ENCODE peak calls at places on chromosomes 1 and 21, in six cellular contexts. One of them, this sample, is unnamed.
A peak's percentile ranks its signal among the peaks of the same experiment; 100 is the strongest.

GRCh38 chr1:240946926-240947325 is 335.0 kb upstream of the GREM2 start:
- DNase-seq in heart left ventricle: no peak
- DNase-seq in CD8-positive, alpha-beta memory T cell: no peak
- DNase-seq in lower lobe of right lung: no peak
- DNase-seq in mucosa of descending colon: peak; percentile 86
- DNase-seq in colonic mucosa: peak; percentile 61
- DNase-seq in this sample: no peak

GRCh38 chr21:38567577-38568360 is 69.5 kb upstream of the ERG start:
- DNase-seq in heart left ventricle: no peak
- DNase-seq in CD8-positive, alpha-beta memory T cell: no peak
- DNase-seq in lower lobe of right lung: no peak
- DNase-seq in mucosa of descending colon: no peak
- DNase-seq in colonic mucosa: no peak
- DNase-seq in this sample: no peak

GRCh38 chr1:3907031-3907534 is 7.0 kb upstream of the C1orf174 start:
- DNase-seq in heart left ventricle: peak; percentile 58
- DNase-seq in CD8-positive, alpha-beta memory T cell: no peak
- DNase-seq in lower lobe of right lung: peak; percentile 44
- DNase-seq in mucosa of descending colon: no peak
- DNase-seq in colonic mucosa: peak; percentile 39
- DNase-seq in this sample: no peak

GRCh38 chr1:93576346-93576745 is 105.3 kb downstream of the BCAR3 start:
- DNase-seq in heart left ventricle: no peak
- DNase-seq in CD8-positive, alpha-beta memory T cell: no peak
- DNase-seq in lower lobe of right lung: no peak
- DNase-seq in mucosa of descending colon: no peak
- DNase-seq in colonic mucosa: no peak
- DNase-seq in this sample: no peak

GRCh38 chr1:86997538-86997937 is 83.1 kb downstream of the HS2ST1 start:
- DNase-seq in heart left ventricle: no peak
- DNase-seq in CD8-positive, alpha-beta memory T cell: no peak
- DNase-seq in lower lobe of right lung: no peak
- DNase-seq in mucosa of descending colon: no peak
- DNase-seq in colonic mucosa: no peak
- DNase-seq in this sample: no peak

GRCh38 chr1:112694363-112694929 is 12.5 kb downstream of the RHOC start:
- DNase-seq in heart left ventricle: no peak
- DNase-seq in CD8-positive, alpha-beta memory T cell: no peak
- DNase-seq in lower lobe of right lung: no peak
- DNase-seq in mucosa of descending colon: no peak
- DNase-seq in colonic mucosa: no peak
- DNase-seq in this sample: no peak

GRCh38 chr1:88683516-88683847 is 591 bp upstream of the PKN2 start:
- DNase-seq in heart left ventricle: peak; percentile 71
- DNase-seq in CD8-positive, alpha-beta memory T cell: peak; percentile 26
- DNase-seq in lower lobe of right lung: peak; percentile 67
- DNase-seq in mucosa of descending colon: peak; percentile 69
- DNase-seq in colonic mucosa: peak; percentile 65
- DNase-seq in this sample: peak; percentile 63

GRCh38 chr1:176696109-176696508 is 233.1 kb downstream of the PAPPA2 start:
- DNase-seq in heart left ventricle: no peak
- DNase-seq in CD8-positive, alpha-beta memory T cell: no peak
- DNase-seq in lower lobe of right lung: peak; percentile 48
- DNase-seq in mucosa of descending colon: no peak
- DNase-seq in colonic mucosa: no peak
- DNase-seq in this sample: peak; percentile 95

GRCh38 chr1:93864175-93864574 is 14.8 kb downstream of the DNTTIP2 start:
- DNase-seq in heart left ventricle: no peak
- DNase-seq in CD8-positive, alpha-beta memory T cell: no peak
- DNase-seq in lower lobe of right lung: no peak
- DNase-seq in mucosa of descending colon: no peak
- DNase-seq in colonic mucosa: no peak
- DNase-seq in this sample: no peak

GRCh38 chr1:109784551-109785252 is 21.0 kb upstream of the EPS8L3 start:
- DNase-seq in heart left ventricle: no peak
- DNase-seq in CD8-positive, alpha-beta memory T cell: no peak
- DNase-seq in lower lobe of right lung: peak; percentile 44
- DNase-seq in mucosa of descending colon: no peak
- DNase-seq in colonic mucosa: no peak
- DNase-seq in this sample: no peak

GRCh38 chr21:42411891-42412635 is 8.4 kb downstream of the UBASH3A start:
- DNase-seq in heart left ventricle: no peak
- DNase-seq in CD8-positive, alpha-beta memory T cell: no peak
- DNase-seq in lower lobe of right lung: no peak
- DNase-seq in mucosa of descending colon: no peak
- DNase-seq in colonic mucosa: no peak
- DNase-seq in this sample: peak; percentile 34

GRCh38 chr1:244757091-244757939 is 78.1 kb upstream of the COX20 start:
- DNase-seq in heart left ventricle: no peak
- DNase-seq in CD8-positive, alpha-beta memory T cell: no peak
- DNase-seq in lower lobe of right lung: no peak
- DNase-seq in mucosa of descending colon: no peak
- DNase-seq in colonic mucosa: no peak
- DNase-seq in this sample: no peak

GRCh38 chr1:66239834-66240233 is 294.1 kb upstream of the SGIP1 start:
- DNase-seq in heart left ventricle: no peak
- DNase-seq in CD8-positive, alpha-beta memory T cell: no peak
- DNase-seq in lower lobe of right lung: no peak
- DNase-seq in mucosa of descending colon: no peak
- DNase-seq in colonic mucosa: no peak
- DNase-seq in this sample: no peak

GRCh38 chr1:157363660-157364140 is 188.6 kb downstream of the FCRL5 start:
- DNase-seq in heart left ventricle: no peak
- DNase-seq in CD8-positive, alpha-beta memory T cell: no peak
- DNase-seq in lower lobe of right lung: no peak
- DNase-seq in mucosa of descending colon: peak; percentile 54
- DNase-seq in colonic mucosa: peak; percentile 48
- DNase-seq in this sample: peak; percentile 4

GRCh38 chr1:187938092-187938491 is 1109.3 kb downstream of the PLA2G4A start:
- DNase-seq in heart left ventricle: no peak
- DNase-seq in CD8-positive, alpha-beta memory T cell: no peak
- DNase-seq in lower lobe of right lung: no peak
- DNase-seq in mucosa of descending colon: no peak
- DNase-seq in colonic mucosa: no peak
- DNase-seq in this sample: no peak

GRCh38 chr1:185483647-185484450 is 166.8 kb upstream of the IVNS1ABP start:
- DNase-seq in heart left ventricle: no peak
- DNase-seq in CD8-positive, alpha-beta memory T cell: no peak
- DNase-seq in lower lobe of right lung: no peak
- DNase-seq in mucosa of descending colon: no peak
- DNase-seq in colonic mucosa: no peak
- DNase-seq in this sample: peak; percentile 6

GRCh38 chr1:93200086-93200620 is 19.6 kb downstream of the CCDC18 start:
- DNase-seq in heart left ventricle: no peak
- DNase-seq in CD8-positive, alpha-beta memory T cell: no peak
- DNase-seq in lower lobe of right lung: no peak
- DNase-seq in mucosa of descending colon: no peak
- DNase-seq in colonic mucosa: no peak
- DNase-seq in this sample: no peak

GRCh38 chr1:62735491-62736171 is 47.4 kb upstream of the DOCK7 start:
- DNase-seq in heart left ventricle: no peak
- DNase-seq in CD8-positive, alpha-beta memory T cell: no peak
- DNase-seq in lower lobe of right lung: no peak
- DNase-seq in mucosa of descending colon: no peak
- DNase-seq in colonic mucosa: no peak
- DNase-seq in this sample: no peak

GRCh38 chr1:80675469-80675868 is 1125.3 kb upstream of the ADGRL2 start:
- DNase-seq in heart left ventricle: no peak
- DNase-seq in CD8-positive, alpha-beta memory T cell: no peak
- DNase-seq in lower lobe of right lung: no peak
- DNase-seq in mucosa of descending colon: no peak
- DNase-seq in colonic mucosa: no peak
- DNase-seq in this sample: no peak

GRCh38 chr1:114728553-114728952 is 12.0 kb upstream of the NRAS start:
- DNase-seq in heart left ventricle: no peak
- DNase-seq in CD8-positive, alpha-beta memory T cell: no peak
- DNase-seq in lower lobe of right lung: no peak
- DNase-seq in mucosa of descending colon: no peak
- DNase-seq in colonic mucosa: no peak
- DNase-seq in this sample: no peak

GRCh38 chr1:102365074-102365473 is 368.3 kb upstream of the OLFM3 start:
- DNase-seq in heart left ventricle: no peak
- DNase-seq in CD8-positive, alpha-beta memory T cell: no peak
- DNase-seq in lower lobe of right lung: no peak
- DNase-seq in mucosa of descending colon: no peak
- DNase-seq in colonic mucosa: no peak
- DNase-seq in this sample: no peak

DNA sequence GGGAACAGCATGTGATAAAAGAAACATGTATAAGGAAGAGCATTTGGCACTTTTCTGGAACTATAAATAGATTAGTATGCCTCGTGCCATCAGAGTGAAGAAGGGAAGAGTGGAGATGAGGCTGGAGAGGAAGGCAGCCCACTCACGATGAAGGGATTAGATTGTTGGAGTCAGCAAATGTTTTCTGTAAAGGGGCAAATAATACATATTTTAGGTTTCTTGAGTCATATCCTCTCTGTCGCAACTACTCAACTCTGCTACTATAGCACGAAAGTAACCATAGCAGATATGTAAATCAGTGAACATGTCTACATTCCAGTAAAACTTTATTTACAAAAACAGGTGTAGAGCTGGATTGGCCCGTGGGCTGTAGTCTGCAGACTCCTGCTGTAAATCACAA is 147.8 kb downstream of the TENT5C start:
- DNase-seq in heart left ventricle: no peak
- DNase-seq in CD8-positive, alpha-beta memory T cell: no peak
- DNase-seq in lower lobe of right lung: no peak
- DNase-seq in mucosa of descending colon: no peak
- DNase-seq in colonic mucosa: no peak
- DNase-seq in this sample: no peak
- H3K4me3 ChIP-seq in heart left ventricle: no peak overlapping the region
- H3K4me3 ChIP-seq in CD8-positive, alpha-beta memory T cell: no peak overlapping the region
- H3K4me3 ChIP-seq in lower lobe of right lung: no peak overlapping the region
- H3K4me3 ChIP-seq in mucosa of descending colon: no peak overlapping the region
- H3K4me3 ChIP-seq in colonic mucosa: no peak overlapping the region
- H3K4me3 ChIP-seq in this sample: no peak overlapping the region

GRCh38 chr1:7174980-7175379 is 389.7 kb downstream of the CAMTA1 start:
- DNase-seq in heart left ventricle: no peak
- DNase-seq in CD8-positive, alpha-beta memory T cell: no peak
- DNase-seq in lower lobe of right lung: no peak
- DNase-seq in mucosa of descending colon: no peak
- DNase-seq in colonic mucosa: no peak
- DNase-seq in this sample: no peak

GRCh38 chr1:7177021-7177420 is 391.8 kb downstream of the CAMTA1 start:
- DNase-seq in heart left ventricle: no peak
- DNase-seq in CD8-positive, alpha-beta memory T cell: no peak
- DNase-seq in lower lobe of right lung: no peak
- DNase-seq in mucosa of descending colon: no peak
- DNase-seq in colonic mucosa: no peak
- DNase-seq in this sample: no peak

GRCh38 chr1:7178741-7179140 is 393.5 kb downstream of the CAMTA1 start:
- DNase-seq in heart left ventricle: no peak
- DNase-seq in CD8-positive, alpha-beta memory T cell: no peak
- DNase-seq in lower lobe of right lung: no peak
- DNase-seq in mucosa of descending colon: no peak
- DNase-seq in colonic mucosa: no peak
- DNase-seq in this sample: no peak

GRCh38 chr1:7175507-7175906 is 390.3 kb downstream of the CAMTA1 start:
- DNase-seq in heart left ventricle: no peak
- DNase-seq in CD8-positive, alpha-beta memory T cell: no peak
- DNase-seq in lower lobe of right lung: no peak
- DNase-seq in mucosa of descending colon: no peak
- DNase-seq in colonic mucosa: no peak
- DNase-seq in this sample: no peak

DNA sequence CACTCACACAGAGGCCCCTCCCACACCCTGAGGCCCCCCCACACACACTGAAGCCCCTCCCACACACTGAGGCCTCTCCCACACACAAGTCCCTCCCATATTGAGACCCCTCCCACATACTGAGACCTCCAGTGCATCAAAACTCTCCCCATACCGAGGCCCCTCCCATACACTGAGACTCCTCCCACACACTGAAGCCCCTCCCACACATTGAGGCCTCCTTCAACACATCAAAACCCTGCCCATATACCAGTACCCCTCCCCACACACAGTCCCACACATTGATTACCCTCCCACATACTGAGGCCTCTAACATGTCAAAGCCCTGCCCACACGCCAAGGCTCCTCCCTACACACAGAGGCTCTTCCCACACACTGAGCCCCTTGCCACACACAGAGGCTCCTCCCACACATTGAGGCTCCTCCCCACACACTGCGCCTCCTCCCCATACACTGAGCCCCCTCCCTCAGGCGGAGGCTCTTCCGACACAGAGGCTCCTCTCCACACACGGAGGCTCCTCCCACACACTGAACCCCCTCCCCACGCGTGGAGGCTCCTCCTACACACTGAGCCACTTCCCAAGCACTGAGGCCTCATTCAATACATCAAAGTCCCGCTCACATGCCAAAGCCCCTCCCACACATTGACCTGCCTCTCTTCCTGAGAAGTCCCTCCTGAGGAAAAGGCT is 392.3 kb downstream of the CAMTA1 start:
- DNase-seq in heart left ventricle: no peak
- DNase-seq in CD8-positive, alpha-beta memory T cell: no peak
- DNase-seq in lower lobe of right lung: no peak
- DNase-seq in mucosa of descending colon: no peak
- DNase-seq in colonic mucosa: no peak
- DNase-seq in this sample: no peak
- H3K4me3 ChIP-seq in heart left ventricle: no peak overlapping the region
- H3K4me3 ChIP-seq in CD8-positive, alpha-beta memory T cell: no peak overlapping the region
- H3K4me3 ChIP-seq in lower lobe of right lung: no peak overlapping the region
- H3K4me3 ChIP-seq in mucosa of descending colon: no peak overlapping the region
- H3K4me3 ChIP-seq in colonic mucosa: no peak overlapping the region
- H3K4me3 ChIP-seq in this sample: no peak overlapping the region

GRCh38 chr1:206909167-206909882 is 12.1 kb downstream of the IL24 start:
- DNase-seq in heart left ventricle: peak; percentile 69
- DNase-seq in CD8-positive, alpha-beta memory T cell: no peak
- DNase-seq in lower lobe of right lung: peak; percentile 91
- DNase-seq in mucosa of descending colon: peak; percentile 79
- DNase-seq in colonic mucosa: peak; percentile 84
- DNase-seq in this sample: peak; percentile 99
- H3K4me3 ChIP-seq in heart left ventricle: peak overlapping the region; percentile 36
- H3K4me3 ChIP-seq in CD8-positive, alpha-beta memory T cell: peak overlapping the region; percentile 39
- H3K4me3 ChIP-seq in lower lobe of right lung: peak overlapping the region; percentile 55
- H3K4me3 ChIP-seq in mucosa of descending colon: no peak overlapping the region
- H3K4me3 ChIP-seq in colonic mucosa: peak overlapping the region; percentile 41
- H3K4me3 ChIP-seq in this sample: no peak overlapping the region

DNA sequence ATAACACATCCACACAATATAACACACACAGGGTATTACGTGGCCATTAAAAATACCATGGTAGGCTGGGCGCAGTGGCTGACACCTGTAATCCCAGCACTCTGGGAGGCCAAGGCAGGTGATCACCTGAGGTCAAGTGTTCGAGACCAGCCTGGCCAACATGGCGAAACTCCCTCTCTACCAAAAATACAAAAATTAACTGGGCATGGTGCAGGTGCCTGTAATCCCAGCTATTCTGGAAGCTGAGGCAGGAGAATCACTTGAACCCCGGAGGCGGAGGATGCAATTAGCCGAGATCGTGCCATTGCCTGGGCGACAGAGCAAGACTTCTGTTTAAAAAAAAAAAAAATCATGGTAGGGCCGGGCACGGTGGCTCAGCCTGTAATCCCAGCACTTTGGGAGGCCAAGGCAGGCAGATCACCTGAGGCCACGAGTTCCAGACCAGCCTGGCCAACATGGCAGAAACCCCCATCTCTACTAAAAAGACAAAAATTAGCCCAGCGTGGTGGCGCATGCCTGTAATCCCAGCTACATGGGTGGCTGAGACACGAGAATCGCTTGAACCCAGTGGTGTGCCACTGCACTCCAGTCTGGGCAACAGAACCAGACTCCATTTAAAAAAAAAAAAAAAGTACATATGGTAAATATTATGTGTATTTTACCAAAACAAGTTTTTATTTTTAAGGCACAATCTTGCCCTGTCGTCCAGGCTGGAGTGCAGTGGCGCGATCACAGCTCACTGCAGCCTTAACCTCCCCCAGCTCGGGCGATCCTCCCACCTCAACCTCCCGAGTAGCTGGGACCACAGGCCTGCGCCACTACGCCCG is 24.0 kb upstream of the HPDL start:
- DNase-seq in heart left ventricle: no peak
- DNase-seq in CD8-positive, alpha-beta memory T cell: no peak
- DNase-seq in lower lobe of right lung: no peak
- DNase-seq in mucosa of descending colon: peak; percentile 15
- DNase-seq in colonic mucosa: no peak
- DNase-seq in this sample: peak; percentile 7
- H3K4me3 ChIP-seq in heart left ventricle: peak overlapping the region; percentile 56
- H3K4me3 ChIP-seq in CD8-positive, alpha-beta memory T cell: peak overlapping the region; percentile 63
- H3K4me3 ChIP-seq in lower lobe of right lung: peak overlapping the region; percentile 83
- H3K4me3 ChIP-seq in mucosa of descending colon: peak overlapping the region; percentile 43
- H3K4me3 ChIP-seq in colonic mucosa: peak overlapping the region; percentile 65
- H3K4me3 ChIP-seq in this sample: peak overlapping the region; percentile 37

This sample was measured in thyroid gland.